ENCODE peak calls at places on chromosomes 4 and X, in eight cellular contexts. Z is HFFc6; K is activated CD4-positive, alpha-beta T cell treated with anti-CD3 and anti-CD28 coated beads, Interleukin-2, amount 10 ng/mL, durations not matched to agents 7 days and 5 days; H is upper lobe of right lung; D is stimulated activated CD8-positive, alpha-beta memory T cell treated with anti-CD3 and anti-CD28 coated beads, Interleukin-7, amount 100 ng/mL, for 1 hour; O is SIG-M5; L is stimulated activated CD4-positive, alpha-beta T cell treated with anti-CD3 and anti-CD28 coated beads, Interleukin-12 subunit alpha, Interleukin-12 subunit beta, amount 100 ng/mL, for 24 hours; U is activated naive CD4-positive, alpha-beta T cell treated with anti-CD3 and anti-CD28 coated beads, Interleukin-2, amount 50 U/mL, for 72 hours. N is an unnamed sample.

GRCh38 chr4:126986828-126987227 is 645.9 kb upstream of the INTU start:
- DNase-seq in Z (peak), K (no peak), H (no peak), D (no peak), O (no peak), L (no peak), U (no peak), N (no peak)

GRCh38 chrX:43469391-43470054 is 186.6 kb upstream of the MAOA start:
- DNase-seq in Z (no peak), K (no peak), H (no peak), D (no peak), O (no peak), L (no peak), U (no peak), N (no peak)

GRCh38 chr4:15961778-15962510 is 1.0 kb downstream of the FGFBP2 start:
- DNase-seq in Z (no peak), K (peak), H (no peak), D (no peak), O (no peak), L (no peak), U (no peak), N (no peak)

GRCh38 chrX:51608071-51608470 is 10.6 kb downstream of the CENPVL3 start:
- DNase-seq in Z (no peak), K (no peak), H (no peak), D (no peak), O (no peak), L (no peak), U (no peak), N (no peak)

GRCh38 chr4:98662619-98663225 is 4.3 kb upstream of the TSPAN5 start:
- DNase-seq in Z (no peak), K (peak), H (no peak), D (no peak), O (no peak), L (no peak), U (no peak), N (peak)

GRCh38 chr4:155582971-155583437 is 83.6 kb upstream of the GUCY1A1 start:
- DNase-seq in Z (peak), K (peak), H (no peak), D (no peak), O (no peak), L (no peak), U (no peak), N (no peak)

GRCh38 chr4:48767055-48767454 is 13.0 kb downstream of the FRYL start:
- DNase-seq in Z (no peak), K (no peak), H (no peak), D (no peak), O (no peak), L (no peak), U (no peak), N (no peak)

GRCh38 chrX:103554687-103555417 is 30.5 kb upstream of the TCEAL4 start:
- DNase-seq in Z (no peak), K (peak), H (no peak), D (peak), O (no peak), L (peak), U (no peak), N (peak)

GRCh38 chr4:95165926-95166524 is 382.7 kb downstream of the UNC5C start:
- DNase-seq in Z (peak), K (peak), H (no peak), D (no peak), O (no peak), L (no peak), U (no peak), N (peak)

GRCh38 chr4:73613130-73613529 is 7.1 kb downstream of the RASSF6 start:
- DNase-seq in Z (no peak), K (no peak), H (no peak), D (no peak), O (no peak), L (no peak), U (no peak), N (no peak)

GRCh38 chrX:40539214-40540142 is 41.3 kb upstream of the ATP6AP2 start:
- DNase-seq in Z (peak), K (peak), H (peak), D (peak), O (peak), L (peak), U (peak), N (peak)

GRCh38 chr4:26192921-26193894 is 127.6 kb upstream of the RBPJ start:
- DNase-seq in Z (no peak), K (no peak), H (no peak), D (no peak), O (no peak), L (no peak), U (no peak), N (no peak)

GRCh38 chrX:33725556-33726232 is 406.4 kb downstream of the FAM47A start:
- DNase-seq in Z (no peak), K (no peak), H (no peak), D (no peak), O (no peak), L (no peak), U (no peak), N (no peak)

GRCh38 chrX:10725071-10725470 is 104.7 kb upstream of the MID1 start:
- DNase-seq in Z (no peak), K (no peak), H (no peak), D (no peak), O (no peak), L (no peak), U (no peak), N (no peak)

GRCh38 chr4:24557036-24558022 is 27.0 kb downstream of the DHX15 start:
- DNase-seq in Z (peak), K (no peak), H (no peak), D (no peak), O (peak), L (no peak), U (no peak), N (no peak)

GRCh38 chr4:76779740-76780459 is 118.0 kb downstream of the SOWAHB start:
- DNase-seq in Z (no peak), K (no peak), H (no peak), D (no peak), O (no peak), L (no peak), U (no peak), N (no peak)

GRCh38 chr4:110289601-110290100 is 91.2 kb upstream of the ELOVL6 start:
- DNase-seq in Z (no peak), K (no peak), H (no peak), D (no peak), O (no peak), L (no peak), U (no peak), N (no peak)

GRCh38 chr4:125254111-125254510 is 60.6 kb upstream of the FAT4 start:
- DNase-seq in Z (peak), K (no peak), H (no peak), D (no peak), O (no peak), L (no peak), U (no peak), N (no peak)

GRCh38 chr4:1910643-1911042 is 39.5 kb downstream of the NSD2 start:
- DNase-seq in Z (peak), K (peak), H (no peak), D (no peak), O (no peak), L (no peak), U (no peak), N (peak)

GRCh38 chr4:54545663-54546424 is 111.9 kb upstream of the KIT start:
- DNase-seq in Z (no peak), K (no peak), H (no peak), D (no peak), O (no peak), L (no peak), U (no peak), N (no peak)

GRCh38 chr4:39976945-39977488 is 694 bp downstream of the PDS5A start:
- DNase-seq in Z (no peak), K (peak), H (peak), D (peak), O (no peak), L (peak), U (peak), N (peak)

GRCh38 chr4:126583509-126583908 is 1049.2 kb upstream of the INTU start:
- DNase-seq in Z (peak), K (no peak), H (no peak), D (no peak), O (no peak), L (no peak), U (no peak), N (no peak)

GRCh38 chr4:100982345-100982744 is 365.0 kb downstream of the PPP3CA start:
- DNase-seq in Z (no peak), K (no peak), H (no peak), D (no peak), O (no peak), L (no peak), U (no peak), N (no peak)

GRCh38 chr4:138341739-138342415 is 99.7 kb upstream of the SLC7A11 start:
- DNase-seq in Z (no peak), K (no peak), H (no peak), D (no peak), O (no peak), L (no peak), U (no peak), N (no peak)

GRCh38 chr4:185359767-185360446 is 35.8 kb downstream of the LRP2BP start:
- DNase-seq in Z (peak), K (no peak), H (no peak), D (no peak), O (no peak), L (no peak), U (no peak), N (no peak)

GRCh38 chrX:76555816-76556215 is 128.3 kb downstream of the MAGEE1 start:
- DNase-seq in Z (peak), K (peak), H (no peak), D (no peak), O (no peak), L (peak), U (no peak), N (no peak)

GRCh38 chr4:183200453-183200852 is 101.4 kb downstream of the WWC2 start:
- DNase-seq in Z (peak), K (no peak), H (peak), D (no peak), O (no peak), L (no peak), U (no peak), N (no peak)

GRCh38 chr4:38266616-38267015 is 306.4 kb downstream of the PTTG2 start:
- DNase-seq in Z (peak), K (no peak), H (no peak), D (no peak), O (no peak), L (no peak), U (no peak), N (no peak)